ENCODE peak calls at places on chromosomes 12 and 14, in ten cellular contexts. U is lower leg skin, Y is pancreas, D is lower lobe of right lung, K is fibroblast of pulmonary artery, P is endodermal cell, T is astrocyte of the spinal cord, N is GM06990, F is GM20000, Z is cardiac fibroblast. M is an unnamed sample.

GRCh38 chr12:105357162-105357691 is 26.7 kb downstream of the C12orf75 start:
- DNase-seq in T (peak; percentile 37), N (peak; percentile 53), U (no peak), P (no peak), Y (no peak), K (no peak), F (peak; percentile 58), D (no peak), Z (no peak), M (no peak)

GRCh38 chr14:58104808-58105207 is 47.2 kb downstream of the ARMH4 start:
- DNase-seq in K (peak; percentile 63), N (no peak), P (no peak), D (no peak), Y (no peak), U (no peak), F (no peak), T (peak; percentile 77), Z (peak; percentile 51), M (no peak)

GRCh38 chr12:57242691-57243454 is 8.1 kb downstream of the STAC3 start:
- DNase-seq in N (peak; percentile 79), T (peak; percentile 47), K (peak; percentile 52), F (peak; percentile 62), P (peak; percentile 99), Y (peak; percentile 48), D (no peak), U (no peak), Z (peak; percentile 57), M (peak; percentile 74)

GRCh38 chr12:65741662-65742480 is 82.4 kb upstream of the HMGA2 start:
- DNase-seq in F (peak; percentile 75), Z (peak; percentile 49), P (peak; percentile 96), Y (no peak), T (peak; percentile 64), D (no peak), U (no peak), K (peak; percentile 50), N (peak; percentile 31), M (peak; percentile 41)

GRCh38 chr12:12480074-12480473 is 82.6 kb downstream of the DUSP16 start:
- DNase-seq in N (no peak), U (no peak), Y (no peak), Z (no peak), T (no peak), F (no peak), D (no peak), K (no peak), P (no peak), M (no peak)

GRCh38 chr14:100103261-100104005 is 38.2 kb downstream of the EVL start:
- DNase-seq in N (no peak), U (no peak), P (no peak), Y (no peak), K (peak; percentile 78), T (peak; percentile 19), D (no peak), Z (peak; percentile 83), F (no peak), M (no peak)

GRCh38 chr14:29548948-29549370 is 378.7 kb downstream of the PRKD1 start:
- DNase-seq in Z (peak; percentile 84), N (no peak), P (no peak), T (peak; percentile 76), D (no peak), Y (no peak), U (no peak), F (peak; percentile 33), K (peak; percentile 84), M (peak; percentile 8)

GRCh38 chr14:68361231-68361630 is 431.6 kb downstream of the ZFP36L1 start:
- DNase-seq in Y (peak; percentile 36), P (no peak), F (no peak), T (peak; percentile 95), D (no peak), Z (peak; percentile 82), K (peak; percentile 96), U (no peak), N (no peak), M (no peak)

GRCh38 chr12:132114667-132115066 is 29.5 kb downstream of the DDX51 start:
- DNase-seq in Z (no peak), K (no peak), T (no peak), D (no peak), U (no peak), F (no peak), P (peak; percentile 24), N (no peak), Y (no peak), M (no peak)

GRCh38 chr14:98501836-98502235 is 770.2 kb downstream of the BCL11B start:
- DNase-seq in K (no peak), Z (no peak), N (no peak), F (no peak), D (no peak), U (no peak), T (peak; percentile 11), P (no peak), Y (no peak), M (no peak)

GRCh38 chr12:57272337-57273151 is 21.6 kb upstream of the STAC3 start:
- DNase-seq in K (peak; percentile 36), N (no peak), T (peak; percentile 13), D (no peak), P (peak; percentile 67), Y (no peak), Z (peak; percentile 47), U (no peak), F (no peak), M (no peak)

DNA sequence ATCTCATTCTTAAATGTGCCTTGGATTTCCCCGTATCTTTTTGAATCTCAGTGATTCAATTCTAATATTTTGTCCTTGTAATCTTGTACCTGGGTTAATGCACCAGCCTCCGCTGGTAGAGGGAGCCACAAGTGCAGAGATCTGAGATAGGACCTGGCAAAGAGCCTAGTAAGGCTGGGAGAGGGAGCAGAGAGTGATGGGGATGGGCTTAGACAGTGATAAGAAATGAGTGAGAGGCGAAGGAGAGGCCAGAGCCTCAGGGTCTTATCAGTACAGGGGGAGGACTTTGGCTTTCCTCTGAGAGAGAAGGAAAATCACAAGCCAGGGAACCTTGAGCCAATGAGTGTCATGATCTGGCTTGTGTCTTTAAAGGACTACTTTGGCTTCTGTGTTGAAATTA is 30.5 kb upstream of the LMNTD1 start:
- DNase-seq in Z (peak; percentile 88), F (no peak), Y (no peak), T (no peak), D (no peak), N (no peak), K (peak; percentile 78), U (no peak), P (peak; percentile 79), M (peak; percentile 9)
- TF ChIP-seq CTCF in Z (no peak), F (no peak), Y (no peak), T (peak; percentile 15), D (no peak), N (no peak), K (peak; percentile 43), U (no peak), P (peak; percentile 84), M (no peak)

GRCh38 chr12:69580074-69580473 is 5.2 kb upstream of the CCT2 start:
- DNase-seq in N (no peak), D (no peak), K (no peak), U (no peak), T (no peak), P (no peak), F (no peak), Y (no peak), Z (no peak), M (no peak)

GRCh38 chr12:69585189-69586062 is at the start of gene CCT2:
- DNase-seq in D (peak; percentile 99), T (peak; percentile 96), Y (peak; percentile 94), K (peak; percentile 96), N (peak; percentile 97), P (peak; percentile 99), U (peak; percentile 97), Z (peak; percentile 97), F (peak; percentile 93), M (peak; percentile 99)

GRCh38 chr12:69579029-69579428 is 6.2 kb upstream of the CCT2 start:
- DNase-seq in P (no peak), U (no peak), K (no peak), F (no peak), Z (no peak), T (no peak), Y (no peak), N (no peak), D (no peak), M (no peak)

GRCh38 chr12:69578283-69578682 is 7.0 kb upstream of the CCT2 start:
- DNase-seq in T (no peak), P (no peak), F (no peak), N (no peak), Z (no peak), Y (no peak), D (no peak), K (no peak), U (no peak), M (no peak)

GRCh38 chr12:69583203-69583602 is 2.1 kb upstream of the CCT2 start:
- DNase-seq in Y (no peak), Z (peak; percentile 10), K (no peak), U (no peak), F (no peak), P (peak; percentile 85), T (no peak), D (no peak), N (no peak), M (peak; percentile 15)
- TF ChIP-seq CTCF in Y (no peak), Z (peak; percentile 14), K (no peak), U (no peak), F (no peak), P (peak; percentile 72), T (no peak), D (no peak), N (no peak), M (no peak)

DNA sequence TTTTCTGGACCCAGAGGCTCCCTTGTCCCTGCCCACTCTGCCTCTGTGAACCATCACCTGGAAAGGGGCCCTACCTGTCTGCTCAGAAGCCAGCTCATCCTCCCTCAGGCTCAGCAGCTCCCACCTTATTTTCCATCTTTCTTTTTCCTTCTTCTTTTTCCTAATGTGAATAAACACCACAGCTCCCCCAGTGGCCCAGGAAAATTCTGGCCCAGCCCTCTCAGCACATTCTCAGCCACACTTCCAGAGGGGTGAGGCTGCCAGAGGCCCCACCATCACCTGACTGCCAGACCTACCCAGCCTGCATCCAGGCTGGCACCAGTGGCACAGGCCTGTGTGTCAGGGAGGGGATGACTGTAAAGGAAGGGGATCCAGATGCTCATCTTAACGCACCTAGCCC is 23.0 kb downstream of the ZFHX2 start:
- DNase-seq in P (peak; percentile 82), K (no peak), U (no peak), N (no peak), Z (no peak), F (no peak), T (no peak), Y (no peak), D (no peak), M (peak; percentile 9)
- TF ChIP-seq CTCF in P (peak; percentile 68), K (peak; percentile 25), U (no peak), N (no peak), Z (no peak), F (no peak), T (peak; percentile 31), Y (no peak), D (no peak), M (no peak)

DNA sequence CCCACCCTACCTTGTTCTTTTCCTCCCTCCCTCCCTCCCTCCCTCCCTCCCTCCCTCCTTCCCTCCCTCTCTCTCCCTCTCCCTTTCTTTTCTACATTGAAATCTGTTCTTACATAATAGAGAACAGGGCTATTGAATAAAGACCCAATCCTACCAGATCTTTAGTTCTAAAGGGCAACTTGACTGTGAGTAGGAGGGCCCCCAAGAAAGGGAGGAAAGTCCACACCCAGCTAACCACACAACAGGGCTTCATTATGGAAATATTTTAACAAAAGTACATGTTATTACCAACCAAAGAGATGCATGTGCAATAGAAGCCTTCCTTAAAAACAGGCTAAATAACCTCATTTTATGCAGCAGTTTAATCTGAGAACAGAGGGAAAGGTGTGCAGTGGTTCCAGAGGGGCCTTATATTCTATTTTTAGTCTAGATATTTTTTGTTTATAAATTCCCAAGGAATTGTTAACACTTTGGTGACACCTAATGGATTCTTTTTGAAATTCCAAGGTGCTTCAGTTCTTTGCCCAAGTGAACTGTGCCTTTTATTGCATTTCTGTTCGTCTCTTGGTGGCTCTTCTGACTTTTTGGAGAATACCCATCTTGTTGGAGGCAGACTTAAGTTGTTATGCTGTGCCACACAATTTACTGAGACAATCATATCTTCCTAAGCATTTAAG is 63.0 kb downstream of the GNS start:
- DNase-seq in Z (peak; percentile 60), P (no peak), F (no peak), N (no peak), T (peak; percentile 53), Y (no peak), D (no peak), U (no peak), K (peak; percentile 66), M (no peak)
- TF ChIP-seq CTCF in Z (peak; percentile 21), P (peak; percentile 51), F (no peak), N (no peak), T (peak; percentile 32), Y (no peak), D (peak; percentile 47), U (no peak), K (peak; percentile 37), M (peak; percentile 12)